ENCODE peak calls at places on chromosome 22, in seven cellular contexts. P, Z, O, V, Y, C and T are unnamed samples.

GRCh38 chr22:26322179-26322905 is 106.7 kb upstream of the ASPHD2 start:
- DNase-seq in P (no peak), Z (no peak), O (peak; percentile 51), V (no peak), Y (no peak), C (peak; percentile 23), T (peak; percentile 95)

GRCh38 chr22:38843716-38844660 is at the start of gene NPTXR:
- DNase-seq in P (no peak), Z (peak; percentile 58), O (no peak), V (no peak), Y (peak; percentile 64), C (peak; percentile 45), T (no peak)

GRCh38 chr22:42296381-42296853 is 26.0 kb upstream of the TCF20 start:
- DNase-seq in P (no peak), Z (peak; percentile 62), O (no peak), V (peak; percentile 77), Y (peak; percentile 47), C (no peak), T (no peak)

GRCh38 chr22:45583504-45583903 is 80.8 kb downstream of the FBLN1 start:
- DNase-seq in P (no peak), Z (no peak), O (no peak), V (peak; percentile 75), Y (no peak), C (no peak), T (no peak)

GRCh38 chr22:30969532-30970355 is 679 bp downstream of the TUG1 start:
- DNase-seq in P (peak; percentile 77), Z (peak; percentile 52), O (peak; percentile 3), V (peak; percentile 79), Y (no peak), C (peak; percentile 63), T (no peak)

GRCh38 chr22:45863981-45864751 is 112.8 kb downstream of the WNT7B start:
- DNase-seq in P (peak; percentile 73), Z (peak; percentile 64), O (peak; percentile 62), V (peak; percentile 72), Y (peak; percentile 46), C (peak; percentile 61), T (no peak)

GRCh38 chr22:35442471-35442870 is 42.5 kb downstream of the MCM5 start:
- DNase-seq in P (no peak), Z (no peak), O (no peak), V (no peak), Y (no peak), C (no peak), T (no peak)

GRCh38 chr22:20584872-20585639 is 77.6 kb downstream of the MED15 start:
- DNase-seq in P (no peak), Z (no peak), O (no peak), V (no peak), Y (no peak), C (no peak), T (no peak)

GRCh38 chr22:30340911-30341685 is 14.4 kb upstream of the TBC1D10A start:
- DNase-seq in P (no peak), Z (peak; percentile 72), O (no peak), V (no peak), Y (peak; percentile 75), C (no peak), T (no peak)

GRCh38 chr22:36510384-36510783 is 3.5 kb upstream of the FOXRED2 start:
- DNase-seq in P (no peak), Z (no peak), O (no peak), V (no peak), Y (peak; percentile 45), C (no peak), T (no peak)

GRCh38 chr22:47144076-47144765 is 381.8 kb downstream of the TBC1D22A start:
- DNase-seq in P (no peak), Z (no peak), O (no peak), V (no peak), Y (no peak), C (no peak), T (no peak)

GRCh38 chr22:20324139-20324516 is 4.3 kb upstream of the DGCR6L start:
- DNase-seq in P (no peak), Z (no peak), O (no peak), V (no peak), Y (peak; percentile 5), C (no peak), T (no peak)

GRCh38 chr22:41127447-41127846 is 35.1 kb downstream of the EP300 start:
- DNase-seq in P (no peak), Z (no peak), O (no peak), V (no peak), Y (peak; percentile 31), C (no peak), T (no peak)

GRCh38 chr22:37183432-37184379 is 4.3 kb downstream of the C1QTNF6 start:
- DNase-seq in P (no peak), Z (no peak), O (no peak), V (no peak), Y (no peak), C (no peak), T (no peak)

GRCh38 chr22:48496987-48497650 is 1330.6 kb downstream of the BRD1 start:
- DNase-seq in P (no peak), Z (no peak), O (no peak), V (no peak), Y (no peak), C (no peak), T (no peak)

GRCh38 chr22:40209945-40210485 is 32.3 kb downstream of the TNRC6B start:
- DNase-seq in P (no peak), Z (no peak), O (no peak), V (peak; percentile 38), Y (no peak), C (no peak), T (no peak)

GRCh38 chr22:36155702-36156101 is 4.9 kb downstream of the APOL3 start:
- DNase-seq in P (no peak), Z (peak; percentile 72), O (no peak), V (no peak), Y (peak; percentile 70), C (peak; percentile 63), T (no peak)

GRCh38 chr22:47370448-47371262 is 608.2 kb downstream of the TBC1D22A start:
- DNase-seq in P (no peak), Z (no peak), O (no peak), V (no peak), Y (peak; percentile 5), C (no peak), T (no peak)

GRCh38 chr22:39175127-39176066 is 22.9 kb upstream of the CBX7 start:
- DNase-seq in P (no peak), Z (peak; percentile 23), O (no peak), V (no peak), Y (no peak), C (no peak), T (no peak)

GRCh38 chr22:17910561-17911311 is 113.6 kb downstream of the MICAL3 start:
- DNase-seq in P (peak; percentile 92), Z (peak; percentile 79), O (no peak), V (no peak), Y (peak; percentile 98), C (peak; percentile 91), T (peak; percentile 61)

DNA sequence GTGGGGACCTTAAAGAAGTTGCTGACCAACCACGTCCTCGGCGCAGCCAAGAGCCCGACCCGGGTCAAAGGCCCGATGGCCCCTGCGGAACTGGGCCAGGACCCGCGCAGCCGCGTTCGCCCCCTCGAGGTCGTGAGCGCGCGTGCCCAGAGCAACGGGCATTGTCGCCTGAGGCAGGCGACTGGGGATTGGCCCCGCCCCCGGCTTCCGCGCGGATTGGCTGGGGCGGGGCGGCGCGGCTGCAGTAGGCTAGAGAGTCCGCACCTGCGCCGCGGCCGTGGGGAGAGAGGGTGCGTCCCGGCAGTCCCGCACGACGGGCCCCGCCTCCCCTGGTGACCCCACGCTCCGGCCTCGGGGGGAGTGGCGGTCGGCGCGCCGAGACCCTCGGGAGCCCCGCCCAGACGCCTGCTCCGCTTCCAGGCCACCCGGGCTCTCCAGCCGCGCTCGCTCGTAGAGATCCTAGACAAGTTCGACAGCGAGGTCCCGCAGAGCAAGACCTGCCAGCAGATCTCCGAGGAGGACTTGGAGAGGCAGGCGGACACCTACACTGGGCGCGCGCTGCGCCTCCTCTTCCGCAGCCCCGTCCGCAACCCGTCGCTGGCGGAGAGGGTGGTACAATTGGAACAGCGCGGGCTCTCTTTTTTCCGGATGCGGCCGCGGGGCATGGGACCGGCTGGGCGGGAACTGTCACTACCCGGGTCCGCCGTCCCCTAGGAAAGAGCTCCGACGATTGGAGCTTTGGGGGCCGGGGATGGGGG is 8.3 kb upstream of the PPIL2 start:
- DNase-seq in P (no peak), Z (peak; percentile 79), O (no peak), V (peak; percentile 85), Y (peak; percentile 68), C (peak; percentile 15), T (no peak)
- TF ChIP-seq CTCF in P (no peak), Z (peak; percentile 17), O (no peak), V (peak; percentile 59), Y (no peak), C (no peak), T (no peak)

DNA sequence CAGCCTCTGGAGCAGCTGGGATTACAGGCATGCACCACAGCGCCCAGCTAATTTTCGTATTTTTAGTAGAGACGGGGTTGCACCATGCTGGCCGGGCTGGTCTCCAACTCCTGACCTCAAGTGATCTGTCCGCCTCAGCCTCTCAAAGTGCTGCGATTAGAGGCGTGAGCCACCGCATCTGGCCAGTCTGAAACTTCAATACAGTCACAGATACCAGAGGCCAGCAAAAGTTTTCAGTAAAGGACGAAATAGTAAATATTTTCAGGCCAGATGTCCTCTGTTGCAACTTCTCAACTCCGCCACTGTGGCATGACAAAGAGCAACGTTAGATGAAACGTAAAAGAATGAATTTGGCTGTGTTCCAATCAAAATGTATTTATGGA is 403.6 kb downstream of the MN1 start:
- DNase-seq in P (peak; percentile 89), Z (peak; percentile 59), O (no peak), V (no peak), Y (peak; percentile 44), C (peak; percentile 88), T (no peak)
- H3K4me3 ChIP-seq in P (no peak overlapping the region), Z (no peak overlapping the region), O (no peak overlapping the region), V (no peak overlapping the region), Y (no peak overlapping the region), C (no peak overlapping the region), T (no peak overlapping the region)

DNA sequence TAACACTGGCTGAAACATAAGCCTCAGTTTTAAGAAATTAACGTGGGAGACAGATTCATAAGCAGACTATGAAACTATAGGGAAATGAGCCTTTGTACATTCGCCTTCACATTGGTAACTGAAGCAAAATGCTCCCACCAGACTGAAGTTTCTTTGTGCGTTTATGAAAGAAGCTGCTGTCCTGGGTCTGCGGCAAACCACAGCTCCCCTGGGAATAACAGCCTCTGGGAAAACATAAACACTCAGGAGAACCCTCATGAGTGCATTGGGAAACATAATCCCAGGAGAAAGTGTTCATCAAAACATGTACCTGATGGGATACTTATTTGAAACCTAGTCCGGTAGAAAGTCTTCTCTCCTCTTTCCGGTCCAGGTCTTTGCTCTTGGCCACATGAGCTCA is 193.1 kb upstream of the LARGE1 start:
- DNase-seq in P (no peak), Z (no peak), O (no peak), V (no peak), Y (no peak), C (no peak), T (no peak)
- TF ChIP-seq CTCF in P (no peak), Z (no peak), O (no peak), V (no peak), Y (no peak), C (no peak), T (no peak)

DNA sequence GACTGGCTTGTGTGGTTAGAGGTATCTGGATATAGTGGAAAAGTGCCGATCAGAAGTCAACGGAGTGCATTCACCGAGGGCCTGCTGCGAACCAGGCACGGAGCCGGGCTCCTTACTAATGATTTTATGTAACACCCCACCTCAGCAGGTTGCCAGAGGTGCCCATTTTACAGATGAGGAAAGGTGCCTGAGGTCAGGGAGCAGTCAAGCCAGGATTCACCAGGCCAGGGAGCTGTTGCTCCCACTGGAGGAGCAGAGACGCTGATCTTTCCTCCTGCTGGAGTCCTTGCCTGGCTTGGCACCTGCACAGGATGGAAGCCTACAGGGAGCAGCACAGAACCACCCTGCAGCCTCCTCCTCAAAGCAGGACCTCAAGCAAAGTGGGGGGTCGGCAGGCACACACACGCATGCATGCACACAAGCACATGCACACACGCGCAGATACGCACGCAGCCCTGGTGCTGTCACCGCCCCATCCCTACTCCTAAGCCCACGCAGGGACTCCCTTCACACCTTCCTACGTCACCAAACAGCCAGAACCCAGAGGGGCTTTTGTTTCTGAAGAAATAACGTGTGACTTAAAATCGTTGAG is 16.2 kb downstream of the RSPH14 start:
- DNase-seq in P (no peak), Z (no peak), O (no peak), V (no peak), Y (no peak), C (no peak), T (no peak)
- H3K4me3 ChIP-seq in P (no peak overlapping the region), Z (no peak overlapping the region), O (no peak overlapping the region), V (no peak overlapping the region), Y (no peak overlapping the region), C (no peak overlapping the region), T (no peak overlapping the region)